ENCODE peak calls at places on chromosomes 2 and 18, in ten cellular contexts. N is retinal pigment epithelial cell; E is activated CD4-positive, alpha-beta T cell treated with anti-CD3 and anti-CD28 coated beads, Interleukin-2, amount 50 U/mL, for 48 hours; S is NCI-H1092 treated with DMSO at 0.1 percent for 48 hours; A is HCT116; G is GM20000; K is type B pancreatic cell; I is astrocyte; U is left colon; B is H54. H is an unnamed sample.

GRCh38 chr2:65532937-65533336 is 100.5 kb upstream of the SPRED2 start:
- DNase-seq in G (no peak), B (no peak), S (no peak), U (no peak), N (no peak), K (no peak), A (no peak), I (no peak), E (no peak), H (no peak)

GRCh38 chr18:48674198-48674721 is 135.4 kb downstream of the CTIF start:
- DNase-seq in I (peak), K (no peak), N (no peak), B (no peak), S (no peak), G (no peak), E (no peak), A (no peak), U (peak), H (no peak)

GRCh38 chr18:59268127-59268721 is 5.0 kb downstream of the RAX start:
- DNase-seq in E (no peak), A (no peak), B (no peak), I (no peak), N (no peak), S (no peak), K (no peak), G (peak), U (no peak), H (no peak)

GRCh38 chr2:86062043-86062442 is 43.6 kb downstream of the POLR1A start:
- DNase-seq in N (peak), B (peak), G (no peak), I (peak), U (no peak), S (no peak), A (no peak), K (no peak), E (no peak), H (no peak)

GRCh38 chr18:59634096-59634495 is 63.1 kb downstream of the CCBE1 start:
- DNase-seq in U (no peak), S (no peak), K (peak), B (peak), E (no peak), G (no peak), I (peak), N (no peak), A (no peak), H (no peak)

GRCh38 chr2:216845426-216845825 is 14.4 kb downstream of the TNP1 start:
- DNase-seq in A (no peak), K (no peak), E (no peak), I (no peak), U (no peak), N (no peak), B (no peak), S (no peak), G (no peak), H (no peak)

GRCh38 chr2:147818741-147819140 is 26.1 kb upstream of the ACVR2A start:
- DNase-seq in U (no peak), E (no peak), A (no peak), G (no peak), I (peak), S (no peak), K (no peak), N (no peak), B (no peak), H (no peak)

GRCh38 chr2:95319481-95320343 is 22.6 kb downstream of the KCNIP3 start:
- DNase-seq in A (no peak), S (no peak), E (no peak), I (no peak), B (no peak), G (no peak), K (no peak), U (no peak), N (no peak), H (no peak)

GRCh38 chr18:44896817-44897216 is 216.1 kb downstream of the SETBP1 start:
- DNase-seq in E (no peak), G (no peak), A (no peak), B (no peak), K (no peak), I (no peak), U (no peak), S (peak), N (no peak), H (no peak)

GRCh38 chr18:22558945-22559385 is 141.2 kb upstream of the CTAGE1 start:
- DNase-seq in I (peak), G (no peak), S (no peak), K (peak), A (no peak), U (peak), N (no peak), E (no peak), B (peak), H (peak)

H was measured in glomerular endothelial cell.